ENCODE peak calls at places on chromosomes 4 and X, in seven cellular contexts. M is EL; Z is hypothalamus; W is activated CD4-positive, alpha-beta T cell treated with anti-CD3 and anti-CD28 coated beads, Interleukin-2, amount 50 U/mL, for 48 hours; U is foreskin fibroblast; H is esophagus squamous epithelium; K is GM18507. X is an unnamed sample.
A peak's percentile ranks its signal among the peaks of the same experiment; 100 is the strongest.

GRCh38 chr4:189414021-189414420 is 526.7 kb upstream of the FRG1 start:
- DNase-seq in M (no peak), Z (no peak), W (no peak), U (no peak), H (no peak), K (no peak), X (no peak)

GRCh38 chr4:26273308-26273980 is 47.4 kb upstream of the RBPJ start:
- DNase-seq in M (no peak), Z (peak; percentile 15), W (no peak), U (no peak), H (no peak), K (no peak), X (no peak)

GRCh38 chr4:43132010-43132582 is 239.6 kb downstream of the GRXCR1 start:
- DNase-seq in M (peak; percentile 3), Z (no peak), W (peak; percentile 57), U (peak; percentile 52), H (no peak), K (peak; percentile 15), X (no peak)

GRCh38 chr4:110622841-110623709 is at the start of gene PITX2:
- DNase-seq in M (peak; percentile 97), Z (no peak), W (peak; percentile 53), U (peak; percentile 98), H (peak; percentile 17), K (peak; percentile 39), X (peak; percentile 82)

GRCh38 chr4:88320174-88320779 is 35.9 kb upstream of the PPM1K start:
- DNase-seq in M (peak; percentile 3), Z (no peak), W (no peak), U (peak; percentile 18), H (no peak), K (no peak), X (no peak)

GRCh38 chrX:41027388-41027787 is 57.9 kb upstream of the USP9X start:
- DNase-seq in M (peak; percentile 80), Z (no peak), W (no peak), U (peak; percentile 69), H (no peak), K (no peak), X (no peak)

GRCh38 chr4:15002659-15003440 is 569 bp downstream of the CPEB2 start:
- DNase-seq in M (peak; percentile 77), Z (peak; percentile 75), W (peak; percentile 74), U (peak; percentile 98), H (peak; percentile 57), K (no peak), X (peak; percentile 31)

GRCh38 chrX:6002056-6002455 is 226.6 kb downstream of the NLGN4X start:
- DNase-seq in M (no peak), Z (no peak), W (no peak), U (peak; percentile 5), H (no peak), K (no peak), X (no peak)

GRCh38 chrX:69163936-69164741 is 1.1 kb downstream of the PJA1 start:
- DNase-seq in M (peak; percentile 6), Z (peak; percentile 3), W (peak; percentile 39), U (peak; percentile 27), H (no peak), K (peak; percentile 48), X (no peak)

GRCh38 chr4:158810487-158811215 is 41.8 kb downstream of the FNIP2 start:
- DNase-seq in M (peak; percentile 93), Z (no peak), W (no peak), U (peak; percentile 96), H (no peak), K (no peak), X (no peak)

GRCh38 chrX:103513067-103513466 is 6.2 kb downstream of the RAB40A start:
- DNase-seq in M (no peak), Z (no peak), W (no peak), U (no peak), H (no peak), K (no peak), X (no peak)

GRCh38 chr4:111641813-111642579 is 503.3 kb upstream of the FAM241A start:
- DNase-seq in M (peak; percentile 83), Z (peak; percentile 10), W (peak; percentile 0), U (peak; percentile 95), H (no peak), K (peak; percentile 7), X (peak; percentile 47)

GRCh38 chr4:80173841-80174240 is 23.5 kb upstream of the PRDM8 start:
- DNase-seq in M (peak; percentile 15), Z (no peak), W (no peak), U (peak; percentile 66), H (no peak), K (no peak), X (no peak)

GRCh38 chr4:21888195-21888976 is 60.2 kb downstream of the KCNIP4 start:
- DNase-seq in M (peak; percentile 91), Z (no peak), W (no peak), U (peak; percentile 89), H (no peak), K (no peak), X (no peak)

GRCh38 chrX:9765737-9766098 is at the start of gene GPR143:
- DNase-seq in M (no peak), Z (peak; percentile 3), W (no peak), U (no peak), H (no peak), K (no peak), X (no peak)

GRCh38 chr4:32789026-32789608 is 2068.9 kb downstream of the PCDH7 start:
- DNase-seq in M (no peak), Z (no peak), W (no peak), U (peak; percentile 78), H (no peak), K (no peak), X (no peak)

GRCh38 chr4:88320780-88321373 is 36.5 kb upstream of the PPM1K start:
- DNase-seq in M (peak; percentile 43), Z (peak; percentile 1), W (peak; percentile 8), U (peak; percentile 19), H (peak; percentile 4), K (peak; percentile 58), X (no peak)

GRCh38 chrX:119692241-119693031 is 532 bp downstream of the SEPTIN6 start:
- DNase-seq in M (peak; percentile 45), Z (peak; percentile 0), W (peak; percentile 65), U (peak; percentile 60), H (no peak), K (no peak), X (no peak)